ENCODE peak calls at places on chromosomes 13 and 19, in six cellular contexts. S is HepG2, N is HFF-Myc, R is HFFc6, Y is body of pancreas, M is OCI-LY7. C is an unnamed sample.

GRCh38 chr19:15250635-15250993 is 18.4 kb upstream of the EPHX3 start:
- DNase-seq in Y (no peak), N (no peak), S (no peak), M (no peak), R (peak; percentile 6), C (no peak)

GRCh38 chr19:12885749-12886706 is 973 bp downstream of the KLF1 start:
- DNase-seq in M (no peak), R (no peak), N (no peak), S (no peak), Y (no peak), C (no peak)

GRCh38 chr13:98810746-98811145 is 58.3 kb upstream of the SLC15A1 start:
- DNase-seq in N (no peak), R (no peak), M (no peak), Y (no peak), S (no peak), C (no peak)

GRCh38 chr13:35978607-35979316 is 152.4 kb downstream of the DCLK1 start:
- DNase-seq in N (peak; percentile 39), M (peak; percentile 20), S (peak; percentile 42), Y (peak; percentile 36), R (peak; percentile 55), C (peak; percentile 51)

GRCh38 chr13:26623125-26623524 is 65.6 kb downstream of the WASF3 start:
- DNase-seq in M (no peak), N (no peak), Y (no peak), S (no peak), R (no peak), C (no peak)

GRCh38 chr13:99661791-99662190 is 160.5 kb downstream of the TM9SF2 start:
- DNase-seq in S (no peak), Y (no peak), R (no peak), N (no peak), M (no peak), C (no peak)

GRCh38 chr19:47443331-47443730 is 24.0 kb upstream of the MEIS3 start:
- DNase-seq in M (no peak), R (no peak), Y (no peak), N (no peak), S (no peak), C (no peak)

GRCh38 chr13:43608400-43609137 is 178.2 kb downstream of the ENOX1 start:
- DNase-seq in R (no peak), N (no peak), S (no peak), M (no peak), Y (no peak), C (no peak)

GRCh38 chr13:113192902-113193301 is 15.6 kb downstream of the PCID2 start:
- DNase-seq in N (no peak), M (no peak), S (no peak), R (peak; percentile 81), Y (no peak), C (no peak)

GRCh38 chr13:45820106-45820838 is 31.3 kb downstream of the SIAH3 start:
- DNase-seq in N (no peak), R (no peak), Y (no peak), S (no peak), M (no peak), C (no peak)

GRCh38 chr13:20983386-20983785 is 78.0 kb downstream of the LATS2 start:
- DNase-seq in S (no peak), N (no peak), R (no peak), Y (no peak), M (no peak), C (no peak)

GRCh38 chr19:35845215-35846037 is 6.9 kb downstream of the NPHS1 start:
- DNase-seq in N (no peak), Y (peak; percentile 71), M (no peak), R (no peak), S (peak; percentile 37), C (no peak)

GRCh38 chr19:2166741-2167738 is 3.3 kb downstream of the DOT1L start:
- DNase-seq in N (no peak), S (peak; percentile 79), Y (peak; percentile 81), R (peak; percentile 58), M (no peak), C (no peak)

GRCh38 chr19:40326201-40326600 is 22.0 kb downstream of the C19orf47 start:
- DNase-seq in M (no peak), Y (no peak), R (no peak), N (no peak), S (no peak), C (no peak)

GRCh38 chr13:51269039-51269438 is 46.8 kb downstream of the FAM124A start:
- DNase-seq in S (no peak), R (peak; percentile 43), Y (no peak), N (peak; percentile 15), M (no peak), C (no peak)

GRCh38 chr13:73549717-73550116 is 490.9 kb downstream of the KLF5 start:
- DNase-seq in S (no peak), N (no peak), Y (no peak), R (no peak), M (no peak), C (no peak)

DNA sequence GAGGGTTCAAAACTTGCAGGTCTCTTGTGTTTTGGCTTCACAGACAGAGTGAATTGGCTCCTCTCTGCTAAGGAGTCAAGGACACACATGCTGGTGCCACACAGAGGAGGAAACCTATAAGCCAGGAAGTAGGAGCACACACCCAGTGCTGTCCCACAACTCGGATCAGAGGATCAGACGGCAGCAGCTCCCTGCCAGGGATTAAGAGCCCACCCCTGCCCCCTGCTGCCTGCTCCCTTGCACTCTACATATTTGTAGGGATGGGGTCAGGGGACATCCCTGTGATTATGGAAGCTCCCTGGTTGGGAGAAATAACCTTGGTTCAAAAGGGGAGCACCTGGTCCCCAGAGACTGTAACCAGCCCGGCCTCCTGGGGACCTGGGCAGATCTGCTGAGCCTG is 77.5 kb upstream of the CLDN10 start:
- DNase-seq in S (no peak), Y (no peak), M (no peak), N (no peak), R (no peak), C (no peak)
- TF ChIP-seq CTCF in S (no peak), Y (no peak), M (no peak), N (no peak), R (no peak), C (no peak)

GRCh38 chr19:4512070-4512469 is 6.2 kb downstream of the PLIN4 start:
- DNase-seq in Y (no peak), N (no peak), R (no peak), S (no peak), M (no peak), C (no peak)

GRCh38 chr19:4513248-4513647 is 5.0 kb downstream of the PLIN4 start:
- DNase-seq in N (no peak), M (no peak), Y (no peak), R (no peak), S (no peak), C (no peak)

GRCh38 chr19:4511300-4512054 is 6.8 kb downstream of the PLIN4 start:
- DNase-seq in S (no peak), M (no peak), R (no peak), N (no peak), Y (no peak), C (no peak)

GRCh38 chr19:4508698-4509097 is 9.6 kb downstream of the PLIN4 start:
- DNase-seq in N (no peak), Y (no peak), M (no peak), R (no peak), S (no peak), C (no peak)

DNA sequence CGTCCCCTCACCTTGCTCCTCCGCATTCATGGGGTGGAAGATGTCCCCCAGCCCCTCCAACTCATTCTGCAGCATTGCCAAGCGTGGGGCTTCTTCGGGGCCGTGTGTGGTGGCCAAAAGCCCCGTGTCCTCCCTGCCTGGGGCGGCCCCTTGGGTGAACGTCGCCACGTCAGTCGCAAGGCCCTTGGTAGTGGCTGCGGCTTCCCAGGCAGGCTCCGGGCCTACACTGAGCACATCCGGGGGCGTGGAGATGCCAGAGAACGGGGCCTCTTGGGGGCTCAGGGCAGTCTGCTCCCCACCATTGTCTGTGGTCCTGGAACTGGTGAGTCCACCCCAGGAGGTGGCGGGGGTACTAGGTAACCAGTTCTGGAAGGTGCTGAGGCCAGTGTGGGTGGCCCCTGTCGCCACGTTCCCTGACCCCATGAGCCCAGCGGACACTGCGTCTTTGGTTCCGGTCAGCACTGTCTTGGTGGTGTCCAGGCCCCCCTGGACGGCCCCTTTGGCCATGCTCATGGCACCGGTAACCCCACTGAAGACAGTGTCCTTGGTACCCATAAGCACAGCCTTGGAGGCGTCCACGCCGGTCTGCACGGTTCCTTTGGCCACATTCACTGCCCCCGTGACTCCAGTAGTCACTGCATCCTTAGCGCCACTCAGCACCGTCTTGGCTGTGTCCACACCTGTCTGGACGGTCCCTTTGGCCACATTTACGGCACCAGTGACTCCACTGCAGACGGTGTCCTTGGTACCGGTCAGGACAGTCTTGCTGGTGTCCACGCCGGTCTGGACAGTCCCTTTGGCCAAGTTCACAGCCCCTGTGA is 7.6 kb downstream of the PLIN4 start:
- DNase-seq in M (no peak), R (no peak), N (no peak), S (no peak), Y (no peak), C (no peak)
- TF ChIP-seq CTCF in M (no peak), R (no peak), N (no peak), S (no peak), Y (no peak), C (no peak)

DNA sequence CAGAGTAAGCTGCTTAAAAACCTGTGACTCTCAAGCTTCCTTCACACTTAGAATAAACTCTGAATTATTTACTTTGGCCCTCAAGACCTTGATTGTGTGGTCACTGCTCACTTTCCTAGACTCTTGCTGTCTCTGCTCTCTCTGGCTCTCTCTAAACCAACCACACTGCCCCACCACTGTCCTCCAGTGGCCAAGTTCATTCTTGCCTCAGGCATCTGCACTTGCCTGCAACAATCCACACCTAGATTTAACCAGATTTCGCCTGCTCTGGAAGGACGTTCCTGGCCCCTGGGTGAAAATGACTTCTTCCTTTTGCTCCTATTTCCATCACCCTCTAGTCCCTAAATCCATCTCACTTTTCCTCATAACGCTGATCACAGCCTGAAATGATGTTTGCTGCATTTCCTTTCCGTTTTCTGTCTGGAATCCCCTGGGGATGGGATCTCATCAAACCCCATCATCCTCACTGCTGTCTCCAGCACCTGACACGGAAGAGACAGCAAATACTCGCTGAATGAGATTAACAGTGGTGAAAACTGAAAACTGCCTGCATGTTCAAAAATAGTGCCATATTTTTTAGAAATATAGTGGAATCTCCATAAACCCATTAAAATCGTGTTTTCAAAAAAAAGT is 232.6 kb downstream of the UQCRFS1 start:
- DNase-seq in Y (no peak), N (no peak), R (peak; percentile 71), S (no peak), M (no peak), C (no peak)
- TF ChIP-seq CTCF in Y (no peak), N (no peak), R (peak; percentile 79), S (no peak), M (no peak), C (no peak)

GRCh38 chr13:61880576-61881283 is 465.1 kb upstream of the PCDH20 start:
- DNase-seq in M (peak; percentile 41), N (no peak), Y (no peak), R (no peak), S (peak; percentile 21), C (peak; percentile 10)
- TF ChIP-seq CTCF in M (peak; percentile 85), N (peak; percentile 25), Y (peak; percentile 30), R (peak; percentile 45), S (peak; percentile 54), C (peak; percentile 33)

GRCh38 chr19:19937403-19937802 is 36.7 kb downstream of the ZNF93 start:
- DNase-seq in S (no peak), Y (no peak), N (no peak), M (peak; percentile 32), R (no peak), C (no peak)
- TF ChIP-seq CTCF in S (no peak), Y (no peak), N (no peak), M (no peak), R (no peak), C (no peak)

C was measured in GM20000.